ENCODE peak calls at places on chromosomes 4 and X, in eight cellular contexts. O is A549, S is heart left ventricle, D is suprapubic skin, T is spleen, E is tibial nerve, X is adrenal gland, G is HepG2. C is an unnamed sample. For H3K4me1, the result is how much of the 10 kb centered on the place peaks cover.

GRCh38 chrX:39764441-39764914 is 333.3 kb downstream of the BCOR start:
- DNase-seq in S (no peak), X (no peak), G (no peak), O (no peak), D (no peak), T (no peak), E (no peak), C (no peak)

GRCh38 chr4:83890231-83890630 is 354.3 kb downstream of the GPAT3 start:
- DNase-seq in T (no peak), G (no peak), O (peak), S (no peak), D (no peak), E (no peak), X (no peak), C (no peak)

GRCh38 chr4:3766207-3766790 is at the start of gene ADRA2C:
- DNase-seq in S (no peak), O (peak), E (no peak), X (peak), G (peak), D (no peak), T (no peak), C (no peak)

GRCh38 chr4:141329174-141329569 is 108.5 kb downstream of the ZNF330 start:
- DNase-seq in S (no peak), T (no peak), G (no peak), O (peak), D (no peak), E (peak), X (no peak), C (no peak)

GRCh38 chr4:110681381-110681780 is 58.5 kb upstream of the PITX2 start:
- DNase-seq in G (no peak), S (no peak), E (no peak), T (no peak), X (no peak), O (no peak), D (no peak), C (no peak)

GRCh38 chrX:55220119-55220794 is at the start of gene PAGE5:
- DNase-seq in G (no peak), T (peak), X (no peak), E (no peak), O (no peak), S (no peak), D (no peak), C (no peak)

GRCh38 chr4:24792552-24792951 is 2.8 kb upstream of the SOD3 start:
- DNase-seq in S (no peak), X (no peak), E (no peak), O (no peak), D (no peak), T (no peak), G (peak), C (no peak)

GRCh38 chr4:114921191-114921590 is 192.2 kb downstream of the NDST4 start:
- DNase-seq in S (no peak), G (no peak), X (no peak), O (no peak), D (no peak), T (no peak), E (no peak), C (no peak)

GRCh38 chrX:139931646-139932076 is 1.2 kb downstream of the ATP11C start:
- DNase-seq in X (peak), G (no peak), O (no peak), D (peak), T (peak), E (no peak), S (peak), C (no peak)

GRCh38 chrX:115047715-115048114 is 30.3 kb upstream of the IL13RA2 start:
- DNase-seq in G (no peak), D (no peak), S (no peak), O (no peak), T (no peak), X (no peak), E (no peak), C (no peak)

GRCh38 chrX:136065044-136065671 is 79.9 kb downstream of the SLC9A6 start:
- DNase-seq in S (peak), E (peak), O (no peak), D (no peak), T (no peak), X (no peak), G (peak), C (peak)

GRCh38 chr4:48944659-48945290 is 38.2 kb upstream of the OCIAD2 start:
- DNase-seq in X (peak), O (peak), D (no peak), G (peak), T (no peak), E (no peak), S (no peak), C (no peak)

GRCh38 chr4:108036252-108036651 is 46.6 kb downstream of the HADH start:
- DNase-seq in E (no peak), D (no peak), S (no peak), O (no peak), X (no peak), T (no peak), G (no peak), C (no peak)

GRCh38 chr4:2842667-2843022 is 999 bp upstream of the ADD1 start:
- DNase-seq in D (no peak), E (no peak), X (no peak), S (no peak), T (no peak), G (no peak), O (no peak), C (peak)

GRCh38 chr4:128528793-128529553 is 241.4 kb upstream of the PGRMC2 start:
- DNase-seq in T (no peak), E (peak), G (peak), D (no peak), S (peak), O (peak), X (no peak), C (no peak)

GRCh38 chr4:78014889-78015886 is 41.9 kb upstream of the FRAS1 start:
- DNase-seq in D (no peak), O (no peak), X (no peak), G (peak), T (no peak), E (no peak), S (no peak), C (no peak)

GRCh38 chrX:23694606-23695005 is 27.3 kb downstream of the PRDX4 start:
- DNase-seq in E (peak), T (no peak), X (peak), D (no peak), G (peak), S (no peak), O (peak), C (no peak)

GRCh38 chrX:3129256-3129655 is 88.0 kb downstream of the ARSF start:
- DNase-seq in D (no peak), X (no peak), E (no peak), G (no peak), S (no peak), O (no peak), T (no peak), C (no peak)

GRCh38 chr4:139951051-139951450 is 202.9 kb downstream of the MAML3 start:
- DNase-seq in X (no peak), D (no peak), G (no peak), O (no peak), T (no peak), S (no peak), E (no peak), C (no peak)

GRCh38 chr4:6124386-6125102 is 75.8 kb downstream of the JAKMIP1 start:
- DNase-seq in D (no peak), S (no peak), X (no peak), T (peak), E (no peak), G (no peak), O (no peak), C (no peak)

DNA sequence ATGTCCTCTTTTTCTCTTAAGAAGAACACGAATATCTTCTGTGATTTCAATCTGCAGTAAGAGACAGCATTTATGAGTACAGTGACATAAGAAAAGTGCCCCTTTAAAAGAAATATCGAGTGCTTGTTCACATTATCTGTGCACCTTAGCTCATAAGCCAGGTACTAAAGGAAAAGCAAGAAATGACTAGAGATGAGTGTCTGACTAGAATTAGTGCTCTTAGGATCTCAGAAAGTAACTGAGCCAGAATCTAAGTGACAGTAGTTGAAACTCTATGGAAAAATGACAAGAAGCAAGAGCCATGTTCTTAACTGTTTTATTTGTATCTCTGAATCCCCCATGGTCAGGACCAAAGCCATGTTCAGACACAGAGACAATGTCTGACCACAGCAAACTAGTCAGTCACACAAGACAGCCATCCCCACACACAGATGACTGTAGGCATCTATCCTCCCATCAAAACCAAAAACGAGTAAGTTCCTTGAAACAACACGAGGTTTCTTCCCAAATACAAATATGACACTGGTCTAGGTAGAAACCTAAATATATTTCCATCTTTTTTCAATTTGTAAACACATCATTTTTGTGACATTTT is 36.8 kb downstream of the ACSL4 start:
- DNase-seq in G (no peak), E (no peak), S (no peak), T (no peak), O (no peak), X (no peak), D (no peak), C (no peak)
- H3K4me1 ChIP-seq in G (half or more), E (under half), S (under half), T (under half), O (under half), X (under half), D (under half), C (under half)

GRCh38 chrX:107480272-107480671 is 30.8 kb downstream of the FRMPD3 start:
- DNase-seq in D (no peak), E (no peak), X (no peak), G (no peak), T (no peak), O (no peak), S (no peak), C (no peak)

GRCh38 chrX:107483976-107484726 is 34.7 kb downstream of the FRMPD3 start:
- DNase-seq in D (no peak), E (no peak), T (no peak), O (no peak), G (no peak), S (no peak), X (no peak), C (no peak)

GRCh38 chrX:107482046-107482445 is 32.6 kb downstream of the FRMPD3 start:
- DNase-seq in S (no peak), T (no peak), E (no peak), O (no peak), G (no peak), D (no peak), X (no peak), C (no peak)

GRCh38 chrX:107485019-107485418 is 35.6 kb downstream of the FRMPD3 start:
- DNase-seq in D (no peak), T (no peak), O (no peak), X (no peak), G (no peak), E (no peak), S (no peak), C (no peak)
- TF ChIP-seq CTCF in D (no peak), T (no peak), O (no peak), X (no peak), G (no peak), E (no peak), S (no peak), C (no peak)

DNA sequence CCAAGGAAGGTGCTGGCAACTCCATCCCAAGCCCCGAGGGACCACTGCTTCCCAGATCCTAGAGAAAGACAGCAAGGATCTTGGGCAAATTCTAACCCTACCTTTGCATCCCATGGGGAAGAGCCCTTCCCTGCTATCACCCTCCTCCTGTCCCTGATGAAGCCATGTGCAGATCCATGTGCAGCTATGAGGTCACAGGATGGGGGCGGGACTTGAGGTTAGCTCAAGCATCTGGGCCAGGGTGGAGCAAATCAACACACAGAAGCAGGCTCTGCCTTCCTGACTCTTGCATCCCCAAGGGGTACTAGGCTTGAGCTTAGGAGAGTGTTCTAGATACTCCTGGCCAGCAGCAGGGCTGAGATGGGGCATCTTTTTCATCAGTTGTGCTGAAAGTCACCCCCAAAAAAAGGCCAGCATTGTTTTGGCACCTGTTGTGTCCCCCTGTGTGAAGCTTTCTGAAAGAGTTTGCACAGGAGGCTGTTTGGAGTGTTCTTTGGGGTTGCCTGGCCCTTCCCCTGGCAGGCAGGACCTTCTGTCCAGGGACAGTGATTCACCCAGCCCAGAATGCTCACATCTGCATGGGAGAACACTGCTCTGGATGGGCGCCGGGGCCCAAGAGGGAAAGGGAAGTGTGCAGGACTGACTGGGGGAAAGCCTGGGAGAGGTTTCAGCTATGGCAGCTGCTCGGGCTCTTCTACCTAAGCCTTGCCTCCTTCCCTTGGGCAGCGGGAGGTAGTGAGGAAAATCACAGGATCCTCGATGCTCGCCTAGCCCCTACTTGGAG is 50.8 kb downstream of the PRPS1 start:
- DNase-seq in X (no peak), G (no peak), T (peak), S (peak), O (peak), D (peak), E (peak), C (peak)
- TF ChIP-seq POLR2A in X (no peak), G (no peak), T (no peak), S (no peak), O (no peak), D (no peak), E (peak), C (no peak)

GRCh38 chr4:113616443-113616842 is 145.1 kb downstream of the CAMK2D start:
- DNase-seq in D (no peak), E (no peak), S (no peak), O (no peak), T (no peak), X (no peak), G (no peak), C (no peak)

GRCh38 chr4:113610542-113610941 is 151.0 kb downstream of the CAMK2D start:
- DNase-seq in O (no peak), S (peak), D (no peak), T (no peak), E (no peak), X (no peak), G (no peak), C (no peak)

GRCh38 chr4:113617195-113617594 is 144.3 kb downstream of the CAMK2D start:
- DNase-seq in S (no peak), T (no peak), O (no peak), E (no peak), G (no peak), X (no peak), D (no peak), C (no peak)

GRCh38 chr4:113614414-113614813 is 147.1 kb downstream of the CAMK2D start:
- DNase-seq in T (no peak), E (no peak), G (no peak), O (no peak), D (no peak), X (no peak), S (no peak), C (no peak)

GRCh38 chr4:113613503-113613902 is 148.0 kb downstream of the CAMK2D start:
- DNase-seq in G (no peak), E (no peak), O (no peak), D (no peak), S (no peak), X (no peak), T (no peak), C (no peak)
- H3K4me1 ChIP-seq in G (under half), E (under half), O (under half), D (under half), S (half or more), X (under half), T (under half), C (under half)

GRCh38 chrX:38664285-38664684 is 102.9 kb downstream of the TSPAN7 start:
- DNase-seq in D (no peak), T (no peak), X (peak), G (peak), E (peak), O (peak), S (no peak), C (no peak)
- TF ChIP-seq CTCF in D (peak), T (no peak), X (peak), G (peak), E (no peak), O (peak), S (peak), C (peak)

GRCh38 chr4:52714597-52715254 is 36.5 kb downstream of the ERVMER34-1 start:
- DNase-seq in S (no peak), E (no peak), X (no peak), O (no peak), T (no peak), G (no peak), D (no peak), C (no peak)
- TF ChIP-seq POLR2A in S (no peak), E (no peak), X (no peak), O (no peak), T (no peak), G (peak), D (no peak), C (no peak)

GRCh38 chr4:89303989-89304388 is 3.6 kb downstream of the GPRIN3 start:
- DNase-seq in E (no peak), O (no peak), S (no peak), T (no peak), G (no peak), X (no peak), D (no peak), C (no peak)
- H3K4me1 ChIP-seq in E (under half), O (under half), S (half or more), T (half or more), G (under half), X (under half), D (under half), C (under half)

C was measured in Peyer's patch.